ENCODE peak calls at places on chromosomes 7 and 10, in five cellular contexts. B is K562; Z is BE2C; M is RWPE2; W is activated CD8-positive, alpha-beta T cell treated with anti-CD3 and anti-CD28 coated beads for 36 hours. R is an unnamed sample.

GRCh38 chr7:79290841-79291497 is 162.5 kb downstream of the MAGI2 start:
- DNase-seq in B (no peak), Z (no peak), M (no peak), W (no peak), R (no peak)

GRCh38 chr7:155483868-155484325 is 26.0 kb downstream of the EN2 start:
- DNase-seq in B (no peak), Z (no peak), M (no peak), W (no peak), R (no peak)

GRCh38 chr7:48299580-48300169 is 128.4 kb downstream of the ABCA13 start:
- DNase-seq in B (peak; percentile 58), Z (peak; percentile 57), M (no peak), W (peak; percentile 69), R (peak; percentile 58)

GRCh38 chr7:33669251-33669670 is 236.1 kb upstream of the BMPER start:
- DNase-seq in B (no peak), Z (no peak), M (no peak), W (no peak), R (no peak)

GRCh38 chr10:93438796-93439253 is 43.3 kb downstream of the MYOF start:
- DNase-seq in B (no peak), Z (no peak), M (peak; percentile 82), W (no peak), R (no peak)

GRCh38 chr10:110056822-110057221 is 49.0 kb downstream of the ADD3 start:
- DNase-seq in B (no peak), Z (no peak), M (no peak), W (no peak), R (no peak)

GRCh38 chr10:100637785-100638184 is 102.0 kb downstream of the HIF1AN start:
- DNase-seq in B (peak; percentile 42), Z (peak; percentile 72), M (no peak), W (peak; percentile 46), R (no peak)

GRCh38 chr7:114823290-114823689 is 98.6 kb upstream of the MDFIC start:
- DNase-seq in B (no peak), Z (no peak), M (no peak), W (no peak), R (no peak)

GRCh38 chr7:24378871-24379608 is 95.0 kb downstream of the NPY start:
- DNase-seq in B (no peak), Z (no peak), M (peak; percentile 85), W (no peak), R (no peak)

DNA sequence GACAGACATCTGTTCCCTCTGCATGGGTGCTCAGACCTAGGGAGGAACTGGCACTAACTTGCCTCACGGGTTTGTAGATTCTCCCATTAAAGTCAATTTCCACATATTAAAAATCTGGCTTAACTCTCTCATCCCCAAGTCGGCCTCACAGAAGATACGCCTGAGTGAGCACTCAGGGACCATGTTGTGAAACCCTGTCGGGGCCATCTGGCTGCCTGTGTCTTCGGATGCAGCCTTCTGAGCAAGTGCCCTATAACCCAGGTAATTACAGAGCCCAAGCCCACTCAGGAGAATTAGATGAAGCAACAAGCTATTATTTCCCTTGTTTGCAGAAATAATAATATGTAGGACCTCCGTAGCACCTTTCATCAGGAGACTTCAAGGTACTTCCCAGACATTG is 219.3 kb upstream of the GLI3 start:
- DNase-seq in B (no peak), Z (no peak), M (no peak), W (no peak), R (no peak)
- TF ChIP-seq CTCF in B (no peak), Z (no peak), M (no peak), W (no peak), R (no peak)

GRCh38 chr10:1734288-1734687 is 3.0 kb downstream of the ADARB2 start:
- DNase-seq in B (no peak), Z (no peak), M (no peak), W (no peak), R (no peak)

GRCh38 chr10:1732501-1733123 is 4.7 kb downstream of the ADARB2 start:
- DNase-seq in B (no peak), Z (no peak), M (no peak), W (no peak), R (no peak)

GRCh38 chr10:1733720-1734119 is 3.6 kb downstream of the ADARB2 start:
- DNase-seq in B (no peak), Z (no peak), M (no peak), W (no peak), R (no peak)

GRCh38 chr10:1735562-1735961 is 1.8 kb downstream of the ADARB2 start:
- DNase-seq in B (no peak), Z (no peak), M (no peak), W (no peak), R (no peak)

DNA sequence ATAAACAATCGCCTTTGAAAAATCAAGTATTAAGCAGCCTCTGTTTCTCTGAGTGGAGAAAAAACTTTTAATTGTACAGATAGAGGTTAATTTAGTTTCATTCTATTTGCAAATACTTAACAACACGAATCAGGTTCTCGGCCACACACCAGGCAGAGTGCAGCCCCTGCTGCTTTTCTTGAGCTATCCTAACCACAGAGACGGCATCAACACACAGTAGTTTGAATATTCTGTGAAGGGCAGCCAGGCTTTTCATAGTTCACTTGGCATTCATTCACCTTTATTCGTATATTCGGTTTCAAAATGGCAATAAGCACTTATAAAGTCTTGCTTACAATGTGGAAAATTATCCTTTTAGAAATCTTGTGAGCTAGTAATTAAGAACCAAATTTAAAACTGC is 5.7 kb downstream of the ADARB2 start:
- DNase-seq in B (no peak), Z (no peak), M (no peak), W (no peak), R (no peak)
- TF ChIP-seq CTCF in B (no peak), Z (no peak), M (no peak), W (no peak), R (no peak)

GRCh38 chr7:98266840-98267239 is 14.6 kb upstream of the BRI3 start:
- DNase-seq in B (no peak), Z (no peak), M (no peak), W (no peak), R (no peak)
- TF ChIP-seq CTCF in B (no peak), Z (peak; percentile 34), M (peak; percentile 44), W (peak; percentile 40), R (peak; percentile 4)

DNA sequence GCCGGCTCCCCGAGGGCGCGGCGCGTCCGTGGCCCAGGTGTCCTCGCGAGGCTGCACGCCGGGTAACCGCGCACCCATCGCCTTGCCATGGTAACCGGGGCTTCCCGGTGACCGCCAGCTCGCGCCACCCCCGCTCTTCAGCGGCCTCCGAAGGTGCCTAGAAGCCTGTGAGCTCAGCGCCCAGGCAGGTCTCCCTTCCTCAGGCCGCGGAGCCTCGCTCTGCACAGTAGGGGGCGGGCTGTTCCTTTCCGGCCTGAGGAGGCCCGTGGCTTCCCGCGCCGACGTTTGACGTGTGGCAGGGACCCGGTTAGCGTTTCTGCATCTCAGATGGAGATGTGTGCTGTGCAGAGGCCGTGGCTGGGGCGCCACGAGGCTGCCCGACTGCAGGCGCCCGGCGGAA is 117.1 kb downstream of the DYNC2I1 start:
- DNase-seq in B (peak; percentile 76), Z (peak; percentile 52), M (peak; percentile 53), W (peak; percentile 67), R (peak; percentile 60)
- TF ChIP-seq CTCF in B (peak; percentile 63), Z (peak; percentile 30), M (peak; percentile 33), W (no peak), R (no peak)

GRCh38 chr7:72182036-72182435 is 230.1 kb downstream of the CALN1 start:
- DNase-seq in B (no peak), Z (no peak), M (no peak), W (no peak), R (no peak)

GRCh38 chr7:72187179-72187578 is 225.0 kb downstream of the CALN1 start:
- DNase-seq in B (no peak), Z (no peak), M (no peak), W (no peak), R (no peak)

DNA sequence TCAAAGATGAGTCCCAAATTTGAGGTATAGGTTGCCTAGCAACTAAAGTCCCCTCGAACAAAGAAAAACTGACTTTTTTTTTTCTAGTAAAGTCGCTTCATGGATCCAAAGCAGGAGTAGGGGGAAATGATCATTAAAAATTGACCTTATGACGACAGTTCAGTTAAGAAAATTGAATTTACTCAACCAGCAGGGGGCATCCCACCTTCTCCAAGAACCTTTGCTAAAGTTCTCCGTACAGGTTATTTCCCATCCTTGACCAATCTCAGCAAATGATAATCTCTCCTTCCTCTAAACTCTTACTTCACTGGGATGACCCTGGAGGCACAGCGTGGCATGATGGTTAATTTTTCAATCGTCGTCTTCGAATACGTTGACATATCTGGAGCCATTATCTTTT is 228.3 kb downstream of the CALN1 start:
- DNase-seq in B (peak; percentile 40), Z (no peak), M (no peak), W (no peak), R (no peak)
- TF ChIP-seq CTCF in B (peak; percentile 50), Z (peak; percentile 43), M (peak; percentile 18), W (peak; percentile 37), R (no peak)

DNA sequence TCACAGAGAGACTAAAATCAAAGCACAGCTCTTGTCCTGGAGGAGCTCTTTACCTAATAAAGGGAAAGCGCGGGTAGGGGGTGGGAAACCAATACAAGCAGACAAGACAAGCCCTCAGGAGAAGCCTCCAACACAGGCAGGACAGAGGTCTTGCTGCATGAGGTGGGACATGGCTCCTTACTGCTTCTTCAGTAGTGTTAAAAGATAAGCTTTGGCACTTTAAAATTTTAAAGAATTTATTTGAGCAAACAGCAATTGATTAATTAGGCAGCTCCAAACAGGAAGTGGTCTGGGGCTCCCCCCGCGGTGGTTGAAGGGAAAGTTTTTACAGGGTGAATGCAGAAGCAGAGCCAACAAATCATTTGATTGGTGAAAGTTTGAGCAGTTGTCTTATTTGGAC is 50.3 kb upstream of the MACC1 start:
- DNase-seq in B (no peak), Z (no peak), M (no peak), W (peak; percentile 11), R (no peak)
- TF ChIP-seq CTCF in B (no peak), Z (no peak), M (no peak), W (no peak), R (no peak)

DNA sequence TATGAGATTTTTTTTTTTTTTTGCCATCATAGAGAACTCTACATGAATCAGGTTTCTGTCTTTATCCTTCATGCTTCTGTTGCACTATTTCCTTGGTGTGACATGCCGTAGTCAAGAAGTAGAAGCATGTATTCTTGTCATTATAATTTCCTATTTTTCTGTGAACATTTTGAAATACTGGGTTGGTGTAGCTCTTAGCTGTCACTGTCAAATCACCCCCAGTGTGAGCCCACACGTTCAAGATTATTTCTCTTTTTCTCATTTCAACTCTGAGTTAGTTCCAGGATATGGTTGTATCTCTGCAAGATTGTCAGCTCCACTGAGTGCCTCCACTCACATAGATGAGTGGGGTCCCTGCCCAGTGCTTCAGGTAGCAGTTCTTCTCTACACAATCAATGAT is 209.5 kb downstream of the NRG3 start:
- DNase-seq in B (no peak), Z (no peak), M (no peak), W (no peak), R (no peak)
- TF ChIP-seq CTCF in B (no peak), Z (no peak), M (no peak), W (no peak), R (no peak)

GRCh38 chr10:102713483-102713813 is 749 bp downstream of the ARL3 start:
- DNase-seq in B (no peak), Z (no peak), M (no peak), W (no peak), R (no peak)

GRCh38 chr10:102718220-102718619 is 3.8 kb downstream of the SFXN2 start:
- DNase-seq in B (peak; percentile 73), Z (peak; percentile 36), M (no peak), W (no peak), R (no peak)

GRCh38 chr10:102714621-102715455 is at the start of gene SFXN2:
- DNase-seq in B (peak; percentile 66), Z (no peak), M (no peak), W (peak; percentile 73), R (no peak)

GRCh38 chr10:102713814-102714620 is at the start of gene ARL3:
- DNase-seq in B (peak; percentile 97), Z (peak; percentile 98), M (peak; percentile 99), W (peak; percentile 99), R (peak; percentile 95)

GRCh38 chr10:102715880-102716279 is 1.4 kb downstream of the SFXN2 start:
- DNase-seq in B (no peak), Z (no peak), M (no peak), W (no peak), R (no peak)
- TF ChIP-seq CTCF in B (no peak), Z (no peak), M (no peak), W (no peak), R (no peak)